ENCODE peak calls at places on chromosomes 6 and 20, in eight cellular contexts. Z is OCI-LY7, M is NB4, A is neuronal stem cell, F is cardiac fibroblast, E is AG04450, B is astrocyte of the spinal cord, T is prostate gland. X is an unnamed sample.
A peak's percentile ranks its signal among the peaks of the same experiment; 100 is the strongest.

GRCh38 chr20:38805502-38805957 is at the start of gene PPP1R16B:
- DNase-seq in Z (peak; percentile 90), M (peak; percentile 85), A (peak; percentile 66), F (no peak), E (no peak), B (no peak), T (no peak), X (peak; percentile 77)

GRCh38 chr6:3077430-3077829 is 9.1 kb downstream of the RIPK1 start:
- DNase-seq in Z (no peak), M (no peak), A (no peak), F (no peak), E (no peak), B (no peak), T (no peak), X (no peak)

GRCh38 chr6:134691180-134691579 is 258.7 kb downstream of the ALDH8A1 start:
- DNase-seq in Z (no peak), M (no peak), A (no peak), F (no peak), E (no peak), B (no peak), T (no peak), X (no peak)

GRCh38 chr6:170036916-170037315 is 254.0 kb downstream of the DLL1 start:
- DNase-seq in Z (no peak), M (no peak), A (no peak), F (no peak), E (no peak), B (no peak), T (no peak), X (no peak)

GRCh38 chr6:49906511-49906910 is 40.2 kb upstream of the CRISP1 start:
- DNase-seq in Z (no peak), M (no peak), A (no peak), F (no peak), E (no peak), B (no peak), T (peak; percentile 17), X (no peak)

GRCh38 chr20:6845141-6845540 is 77.7 kb downstream of the BMP2 start:
- DNase-seq in Z (no peak), M (no peak), A (no peak), F (no peak), E (no peak), B (no peak), T (no peak), X (no peak)

GRCh38 chr6:155152211-155153076 is 111.4 kb upstream of the CLDN20 start:
- DNase-seq in Z (peak; percentile 63), M (peak; percentile 15), A (no peak), F (no peak), E (no peak), B (no peak), T (no peak), X (no peak)

GRCh38 chr20:37729909-37730308 is 36.1 kb downstream of the CTNNBL1 start:
- DNase-seq in Z (no peak), M (no peak), A (no peak), F (peak; percentile 39), E (no peak), B (peak; percentile 15), T (no peak), X (no peak)

GRCh38 chr6:163955131-163955530 is 540.6 kb downstream of the QKI start:
- DNase-seq in Z (no peak), M (no peak), A (no peak), F (peak; percentile 22), E (peak; percentile 38), B (peak; percentile 75), T (no peak), X (no peak)

GRCh38 chr6:117265425-117266266 is at the start of gene VGLL2:
- DNase-seq in Z (no peak), M (no peak), A (peak; percentile 68), F (peak; percentile 25), E (no peak), B (peak; percentile 29), T (no peak), X (no peak)

GRCh38 chr20:38148328-38149102 is 16.6 kb downstream of the TGM2 start:
- DNase-seq in Z (no peak), M (no peak), A (no peak), F (no peak), E (no peak), B (no peak), T (no peak), X (no peak)

GRCh38 chr6:85641916-85642773 is 541 bp downstream of the SYNCRIP start:
- DNase-seq in Z (peak; percentile 66), M (peak; percentile 76), A (peak; percentile 17), F (peak; percentile 46), E (no peak), B (peak; percentile 37), T (peak; percentile 49), X (peak; percentile 42)

DNA sequence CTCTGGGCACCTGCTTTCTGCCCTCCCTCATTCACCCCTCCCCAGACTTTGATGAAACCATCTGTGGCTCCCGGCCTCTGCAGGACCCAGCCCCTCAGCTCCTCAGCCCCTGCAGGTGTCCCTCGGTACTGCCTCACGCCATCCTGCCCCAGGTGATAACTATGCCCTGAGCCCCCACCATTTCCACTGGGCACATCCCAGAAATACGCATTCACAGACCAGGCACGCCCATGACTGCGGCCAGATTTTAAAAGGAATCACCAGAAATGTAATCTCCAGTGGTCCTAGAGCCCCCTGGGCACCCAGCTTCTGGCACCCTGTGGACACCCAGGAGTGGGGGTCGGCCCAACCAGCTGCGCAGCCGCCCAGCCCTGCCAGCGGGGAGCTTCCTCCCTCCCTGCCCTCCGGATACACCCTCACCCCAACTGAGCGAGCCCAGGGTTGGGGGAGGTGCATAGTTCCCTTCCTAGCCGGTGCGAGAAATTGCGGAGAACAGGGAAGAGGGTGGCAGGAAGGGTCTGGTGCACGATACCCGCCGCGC is 585 bp upstream of the NTSR1 start:
- DNase-seq in Z (peak; percentile 17), M (peak; percentile 79), A (no peak), F (no peak), E (no peak), B (no peak), T (no peak), X (peak; percentile 39)
- H3K4me3 ChIP-seq in Z (no peak overlapping the region), M (peak overlapping the region; percentile 34), A (peak overlapping the region; percentile 2), F (no peak overlapping the region), E (no peak overlapping the region), B (no peak overlapping the region), T (no peak overlapping the region), X (no peak overlapping the region)

GRCh38 chr6:41022294-41022693 is 16.7 kb downstream of the UNC5CL start:
- DNase-seq in Z (no peak), M (no peak), A (no peak), F (peak; percentile 19), E (no peak), B (peak; percentile 7), T (no peak), X (no peak)
- H3K4me3 ChIP-seq in Z (no peak overlapping the region), M (no peak overlapping the region), A (no peak overlapping the region), F (no peak overlapping the region), E (no peak overlapping the region), B (no peak overlapping the region), T (no peak overlapping the region), X (no peak overlapping the region)

GRCh38 chr6:31765559-31765909 is 3.1 kb downstream of the SAPCD1 start:
- DNase-seq in Z (no peak), M (no peak), A (no peak), F (no peak), E (no peak), B (no peak), T (no peak), X (no peak)

GRCh38 chr6:31763617-31763940 is 1.1 kb downstream of the SAPCD1 start:
- DNase-seq in Z (no peak), M (no peak), A (peak; percentile 71), F (peak; percentile 44), E (no peak), B (peak; percentile 37), T (no peak), X (no peak)

GRCh38 chr6:31764239-31764638 is 1.8 kb downstream of the SAPCD1 start:
- DNase-seq in Z (no peak), M (no peak), A (no peak), F (no peak), E (no peak), B (no peak), T (no peak), X (no peak)

GRCh38 chr6:31767096-31767645 is 4.7 kb downstream of the SAPCD1 start:
- DNase-seq in Z (no peak), M (no peak), A (no peak), F (no peak), E (no peak), B (no peak), T (no peak), X (no peak)

GRCh38 chr6:31765910-31766794 is 3.7 kb downstream of the SAPCD1 start:
- DNase-seq in Z (no peak), M (no peak), A (no peak), F (no peak), E (no peak), B (no peak), T (no peak), X (no peak)
- H3K4me3 ChIP-seq in Z (no peak overlapping the region), M (no peak overlapping the region), A (no peak overlapping the region), F (no peak overlapping the region), E (peak overlapping the region; percentile 50), B (peak overlapping the region; percentile 20), T (no peak overlapping the region), X (no peak overlapping the region)

GRCh38 chr20:40682104-40683045 is 6.7 kb downstream of the MAFB start:
- DNase-seq in Z (no peak), M (no peak), A (peak; percentile 12), F (no peak), E (no peak), B (no peak), T (no peak), X (no peak)
- H3K4me3 ChIP-seq in Z (no peak overlapping the region), M (no peak overlapping the region), A (no peak overlapping the region), F (no peak overlapping the region), E (no peak overlapping the region), B (peak overlapping the region; percentile 21), T (no peak overlapping the region), X (no peak overlapping the region)

GRCh38 chr6:53795254-53795701 is 473 bp downstream of the LRRC1 start:
- DNase-seq in Z (no peak), M (no peak), A (no peak), F (peak; percentile 42), E (no peak), B (no peak), T (peak; percentile 29), X (no peak)

GRCh38 chr6:53797304-53797703 is 2.5 kb downstream of the LRRC1 start:
- DNase-seq in Z (no peak), M (no peak), A (no peak), F (no peak), E (no peak), B (no peak), T (no peak), X (no peak)

GRCh38 chr6:53795702-53796450 is 1.1 kb downstream of the LRRC1 start:
- DNase-seq in Z (peak; percentile 32), M (no peak), A (peak; percentile 40), F (peak; percentile 9), E (no peak), B (no peak), T (peak; percentile 36), X (no peak)

GRCh38 chr6:53796451-53796780 is 1.6 kb downstream of the LRRC1 start:
- DNase-seq in Z (no peak), M (no peak), A (no peak), F (no peak), E (no peak), B (no peak), T (no peak), X (no peak)

GRCh38 chr6:53796791-53797190 is 2.0 kb downstream of the LRRC1 start:
- DNase-seq in Z (no peak), M (no peak), A (no peak), F (peak; percentile 34), E (no peak), B (peak; percentile 15), T (no peak), X (no peak)
- H3K4me3 ChIP-seq in Z (peak overlapping the region; percentile 84), M (no peak overlapping the region), A (no peak overlapping the region), F (no peak overlapping the region), E (peak overlapping the region; percentile 97), B (no peak overlapping the region), T (no peak overlapping the region), X (peak overlapping the region; percentile 96)